ENCODE peak calls at places on chromosomes 6 and 20, in four cellular contexts. Y is HepG2, P is SK-N-SH, X is K562. L is an unnamed sample.
A peak's percentile ranks its signal among the peaks of the same experiment; 100 is the strongest.

GRCh38 chr6:110089323-110089722 is 90.1 kb downstream of the WASF1 start:
- DNase-seq in Y (no peak), P (no peak), X (no peak), L (no peak)

GRCh38 chr20:50704971-50705370 is 13.6 kb upstream of the RIPOR3 start:
- DNase-seq in Y (no peak), P (no peak), X (no peak), L (no peak)

GRCh38 chr20:50798650-50799049 is 3.8 kb downstream of the BCAS4 start:
- DNase-seq in Y (peak; percentile 55), P (no peak), X (peak; percentile 1), L (no peak)

GRCh38 chr20:32458061-32458836 is 100.1 kb downstream of the ASXL1 start:
- DNase-seq in Y (no peak), P (peak; percentile 78), X (no peak), L (no peak)

GRCh38 chr6:53492860-53493634 is 51.9 kb downstream of the GCLC start:
- DNase-seq in Y (peak; percentile 59), P (peak; percentile 30), X (peak; percentile 40), L (peak; percentile 34)

GRCh38 chr20:54662064-54662463 is 186.7 kb downstream of the DOK5 start:
- DNase-seq in Y (no peak), P (no peak), X (no peak), L (no peak)

GRCh38 chr20:8287328-8287727 is 155.3 kb downstream of the PLCB1 start:
- DNase-seq in Y (no peak), P (no peak), X (no peak), L (no peak)

GRCh38 chr20:35215066-35215956 is 11.2 kb upstream of the MMP24 start:
- DNase-seq in Y (peak; percentile 61), P (no peak), X (no peak), L (no peak)

GRCh38 chr6:21201673-21202430 is 391.7 kb upstream of the SOX4 start:
- DNase-seq in Y (no peak), P (peak; percentile 47), X (no peak), L (no peak)

GRCh38 chr6:48426636-48427035 is 315.6 kb upstream of the PTCHD4 start:
- DNase-seq in Y (no peak), P (no peak), X (no peak), L (no peak)

GRCh38 chr6:92810913-92811312 is 608.4 kb downstream of the EPHA7 start:
- DNase-seq in Y (peak; percentile 40), P (peak; percentile 47), X (peak; percentile 8), L (peak; percentile 3)

GRCh38 chr20:33875055-33875454 is 63.9 kb downstream of the CHMP4B start:
- DNase-seq in Y (no peak), P (no peak), X (no peak), L (no peak)

GRCh38 chr20:59124326-59125029 is 39.1 kb upstream of the ZNF831 start:
- DNase-seq in Y (no peak), P (no peak), X (no peak), L (no peak)

GRCh38 chr6:15378864-15379263 is 133.0 kb downstream of the JARID2 start:
- DNase-seq in Y (no peak), P (peak; percentile 30), X (no peak), L (no peak)

GRCh38 chr6:161631676-161632194 is 357.9 kb upstream of the AGPAT4 start:
- DNase-seq in Y (no peak), P (peak; percentile 51), X (no peak), L (no peak)

GRCh38 chr6:31180500-31180899 is 10.0 kb upstream of the POU5F1 start:
- DNase-seq in Y (no peak), P (peak; percentile 52), X (no peak), L (no peak)

GRCh38 chr6:106637718-106638341 is 8.5 kb downstream of the QRSL1 start:
- DNase-seq in Y (no peak), P (no peak), X (no peak), L (no peak)

GRCh38 chr6:1605822-1606532 is 3.7 kb upstream of the FOXC1 start:
- DNase-seq in Y (no peak), P (no peak), X (no peak), L (no peak)

GRCh38 chr20:60117040-60117439 is 158.8 kb downstream of the CDH26 start:
- DNase-seq in Y (no peak), P (no peak), X (no peak), L (no peak)

GRCh38 chr6:16367584-16367970 is 129.2 kb downstream of the GMPR start:
- DNase-seq in Y (no peak), P (no peak), X (no peak), L (no peak)

GRCh38 chr20:63101781-63102719 is 95.3 kb upstream of the BHLHE23 start:
- DNase-seq in Y (no peak), P (peak; percentile 67), X (no peak), L (no peak)

GRCh38 chr6:157908369-157909281 is 73.0 kb upstream of the SYNJ2 start:
- DNase-seq in Y (no peak), P (no peak), X (no peak), L (no peak)

GRCh38 chr20:25054995-25055629 is 2.8 kb downstream of the ACSS1 start:
- DNase-seq in Y (peak; percentile 80), P (no peak), X (peak; percentile 23), L (no peak)

GRCh38 chr20:25057234-25058050 is 497 bp downstream of the ACSS1 start:
- DNase-seq in Y (no peak), P (peak; percentile 79), X (peak; percentile 31), L (no peak)

GRCh38 chr20:25056601-25057233 is 1.2 kb downstream of the ACSS1 start:
- DNase-seq in Y (no peak), P (no peak), X (no peak), L (no peak)

GRCh38 chr20:25054133-25054820 is 3.7 kb downstream of the ACSS1 start:
- DNase-seq in Y (peak; percentile 39), P (no peak), X (no peak), L (no peak)

DNA sequence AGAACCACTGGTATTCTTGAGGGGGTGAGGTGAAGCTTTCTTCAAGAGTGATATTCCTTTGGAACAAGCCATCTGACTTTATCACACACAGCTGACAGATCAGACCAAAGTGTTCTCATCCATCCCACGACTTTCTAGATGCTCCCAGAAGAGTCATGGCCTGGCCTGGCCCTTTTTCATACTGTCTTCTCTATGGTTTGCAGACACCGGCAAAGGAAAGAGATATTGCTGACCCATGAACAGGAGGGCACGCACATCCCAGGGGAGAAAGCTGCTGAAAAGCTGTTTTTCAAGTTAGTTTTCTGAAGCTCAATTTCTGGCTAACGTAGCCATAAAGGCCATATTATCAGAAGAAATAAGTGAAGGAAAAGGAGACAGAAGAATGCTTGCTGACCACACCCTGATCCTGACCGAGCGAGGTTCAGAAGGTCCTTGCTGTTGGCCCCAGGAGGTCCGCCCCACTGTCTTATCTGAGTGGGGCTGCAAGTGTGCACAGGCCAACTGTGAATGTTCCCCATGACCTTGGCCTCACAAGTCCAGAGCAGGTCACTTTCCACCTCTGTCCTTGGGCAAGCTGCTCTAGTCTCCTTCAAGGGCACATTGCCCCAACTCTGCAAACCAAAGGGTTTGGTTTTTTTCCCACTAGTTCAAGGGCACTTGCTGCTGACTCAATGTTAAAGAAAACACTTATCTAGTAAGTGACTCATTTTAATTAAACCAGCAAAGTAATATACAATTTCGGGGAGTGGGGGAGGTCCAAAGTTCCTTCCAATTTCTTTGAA is 2.0 kb downstream of the ACSS1 start:
- DNase-seq in Y (no peak), P (no peak), X (peak; percentile 54), L (no peak)
- H3K4me1 ChIP-seq in Y (peaks cover 87% of the 10 kb centered on the region), P (peaks cover 15% of the 10 kb centered on the region), X (peaks cover 7% of the 10 kb centered on the region), L (no peaks in the 10 kb centered on the region)

GRCh38 chr6:116012966-116013365 is 47.7 kb downstream of the FRK start:
- DNase-seq in Y (no peak), P (no peak), X (no peak), L (no peak)

GRCh38 chr6:116010400-116011095 is 50.1 kb downstream of the FRK start:
- DNase-seq in Y (peak; percentile 75), P (peak; percentile 40), X (peak; percentile 42), L (peak; percentile 67)

GRCh38 chr6:116011096-116011401 is 49.6 kb downstream of the FRK start:
- DNase-seq in Y (no peak), P (no peak), X (no peak), L (no peak)

GRCh38 chr6:116011520-116011919 is 49.2 kb downstream of the FRK start:
- DNase-seq in Y (no peak), P (no peak), X (no peak), L (peak; percentile 89)

DNA sequence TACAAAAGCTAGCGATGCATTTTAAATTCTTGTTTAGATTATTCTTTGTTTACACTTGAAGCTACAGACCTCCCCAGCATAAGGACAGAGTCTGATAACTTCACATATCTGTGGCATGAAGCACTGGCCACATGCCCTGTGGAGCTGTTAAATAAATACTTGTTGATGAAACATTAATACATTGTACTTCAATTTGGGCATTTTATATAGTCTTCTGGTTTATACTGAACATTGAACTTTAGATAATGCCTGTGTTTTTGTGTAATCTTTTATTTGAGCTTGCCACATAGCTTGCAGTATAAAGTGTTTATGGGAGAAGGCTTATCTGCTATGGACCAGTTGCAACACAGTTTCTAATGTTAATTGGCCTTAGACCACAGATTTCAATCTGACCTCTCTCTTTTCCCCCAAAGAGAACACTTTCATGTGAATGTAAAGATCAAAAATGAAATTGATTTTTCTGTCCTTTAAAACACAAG is 48.2 kb downstream of the FRK start:
- DNase-seq in Y (peak; percentile 25), P (no peak), X (no peak), L (no peak)
- TF ChIP-seq JUND in Y (no peak), P (no peak), X (no peak), L (no peak)

GRCh38 chr6:166814386-166814785 is 142.0 kb downstream of the RNASET2 start:
- DNase-seq in Y (no peak), P (no peak), X (no peak), L (no peak)
- TF ChIP-seq SIN3A in Y (no peak), P (no peak), X (no peak), L (no peak)

GRCh38 chr6:35016417-35017221 is 124.5 kb downstream of the TCP11 start:
- DNase-seq in Y (no peak), P (no peak), X (no peak), L (no peak)

GRCh38 chr6:35019171-35019570 is 122.0 kb downstream of the TCP11 start:
- DNase-seq in Y (no peak), P (no peak), X (no peak), L (no peak)

GRCh38 chr6:35018184-35018523 is 123.0 kb downstream of the TCP11 start:
- DNase-seq in Y (no peak), P (no peak), X (no peak), L (no peak)

GRCh38 chr6:35018746-35019145 is 122.4 kb downstream of the TCP11 start:
- DNase-seq in Y (no peak), P (no peak), X (no peak), L (no peak)

GRCh38 chr6:35017461-35018183 is 123.5 kb downstream of the TCP11 start:
- DNase-seq in Y (no peak), P (no peak), X (no peak), L (no peak)
- H3K4me1 ChIP-seq in Y (no peaks in the 10 kb centered on the region), P (no peaks in the 10 kb centered on the region), X (no peaks in the 10 kb centered on the region), L (no peaks in the 10 kb centered on the region)

GRCh38 chr20:5513975-5514516 is 197.3 kb upstream of the PROKR2 start:
- DNase-seq in Y (peak; percentile 99), P (no peak), X (no peak), L (peak; percentile 68)
- TF ChIP-seq JUND in Y (peak; percentile 98), P (no peak), X (no peak), L (peak; percentile 78)

L was measured in HCT116.